ENCODE peak calls at places on chromosome 11, in eight cellular contexts. V is CD4-positive, CD25-positive, alpha-beta regulatory T cell; N is upper lobe of right lung; X is neural progenitor cell; A is CD8-positive, alpha-beta T cell; L is GM23338; B is HAP-1; Z is kidney. Q is an unnamed sample. For H3K4me1 and H3K36me3, the result is how much of the 10 kb centered on the place peaks cover.

GRCh38 chr11:43923327-43924111 is 18.9 kb upstream of the C11orf96 start:
- DNase-seq in V (no peak), N (no peak), X (peak), A (no peak), L (no peak), B (peak), Z (peak), Q (no peak)

GRCh38 chr11:1546536-1547466 is 25.3 kb downstream of the DUSP8 start:
- DNase-seq in V (peak), N (peak), X (peak), A (no peak), L (peak), B (peak), Z (peak), Q (peak)

GRCh38 chr11:130209128-130209932 is 49.7 kb downstream of the ST14 start:
- DNase-seq in V (no peak), N (peak), X (no peak), A (no peak), L (no peak), B (no peak), Z (peak), Q (no peak)

GRCh38 chr11:100686476-100686875 is 612 bp upstream of the ARHGAP42 start:
- DNase-seq in V (no peak), N (no peak), X (peak), A (no peak), L (peak), B (no peak), Z (no peak), Q (no peak)

GRCh38 chr11:48107188-48107704 is 109.4 kb upstream of the OR4B1 start:
- DNase-seq in V (no peak), N (no peak), X (no peak), A (no peak), L (no peak), B (no peak), Z (no peak), Q (no peak)

GRCh38 chr11:96306933-96307747 is 35.9 kb downstream of the MAML2 start:
- DNase-seq in V (no peak), N (no peak), X (peak), A (no peak), L (peak), B (peak), Z (peak), Q (peak)

GRCh38 chr11:35662649-35663407 is at the start of gene TRIM44:
- DNase-seq in V (peak), N (peak), X (peak), A (peak), L (peak), B (peak), Z (peak), Q (peak)

GRCh38 chr11:58498464-58498863 is 9.4 kb downstream of the OR5B21 start:
- DNase-seq in V (no peak), N (no peak), X (no peak), A (no peak), L (no peak), B (no peak), Z (no peak), Q (no peak)

GRCh38 chr11:103594283-103594682 is 442.2 kb upstream of the DDI1 start:
- DNase-seq in V (no peak), N (no peak), X (no peak), A (no peak), L (no peak), B (no peak), Z (no peak), Q (no peak)

GRCh38 chr11:1916986-1917522 is 2.4 kb upstream of the TNNT3 start:
- DNase-seq in V (no peak), N (peak), X (no peak), A (no peak), L (no peak), B (no peak), Z (no peak), Q (no peak)

GRCh38 chr11:111743700-111744099 is 22.5 kb downstream of the PPP2R1B start:
- DNase-seq in V (no peak), N (no peak), X (no peak), A (no peak), L (no peak), B (no peak), Z (no peak), Q (no peak)

GRCh38 chr11:12318791-12319733 is 58.3 kb upstream of the PARVA start:
- DNase-seq in V (no peak), N (no peak), X (no peak), A (no peak), L (peak), B (peak), Z (no peak), Q (no peak)

GRCh38 chr11:44634401-44635281 is 69.2 kb downstream of the CD82 start:
- DNase-seq in V (no peak), N (peak), X (peak), A (no peak), L (peak), B (peak), Z (peak), Q (no peak)

GRCh38 chr11:112734207-112734606 is 227.0 kb upstream of the NCAM1 start:
- DNase-seq in V (no peak), N (no peak), X (peak), A (no peak), L (peak), B (peak), Z (no peak), Q (no peak)

GRCh38 chr11:10762185-10762584 is 11.1 kb downstream of the CTR9 start:
- DNase-seq in V (no peak), N (no peak), X (no peak), A (no peak), L (no peak), B (no peak), Z (no peak), Q (no peak)

GRCh38 chr11:110857885-110858555 is 145.8 kb upstream of the ARHGAP20 start:
- DNase-seq in V (no peak), N (no peak), X (no peak), A (no peak), L (no peak), B (no peak), Z (no peak), Q (no peak)

GRCh38 chr11:8168485-8169257 is at the start of gene RIC3:
- DNase-seq in V (peak), N (peak), X (peak), A (peak), L (peak), B (no peak), Z (peak), Q (peak)

GRCh38 chr11:68040121-68040956 is 1.5 kb downstream of the TCIRG1 start:
- DNase-seq in V (peak), N (peak), X (peak), A (no peak), L (peak), B (peak), Z (peak), Q (peak)

GRCh38 chr11:94740083-94740974 is 27.8 kb upstream of the AMOTL1 start:
- DNase-seq in V (no peak), N (peak), X (peak), A (no peak), L (peak), B (peak), Z (peak), Q (no peak)

GRCh38 chr11:33775064-33775807 is 916 bp upstream of the FBXO3 start:
- DNase-seq in V (peak), N (no peak), X (no peak), A (no peak), L (no peak), B (no peak), Z (no peak), Q (no peak)
- H3K4me3 ChIP-seq in V (peak), N (peak), X (peak), A (peak), L (peak), B (peak), Z (peak), Q (peak)

DNA sequence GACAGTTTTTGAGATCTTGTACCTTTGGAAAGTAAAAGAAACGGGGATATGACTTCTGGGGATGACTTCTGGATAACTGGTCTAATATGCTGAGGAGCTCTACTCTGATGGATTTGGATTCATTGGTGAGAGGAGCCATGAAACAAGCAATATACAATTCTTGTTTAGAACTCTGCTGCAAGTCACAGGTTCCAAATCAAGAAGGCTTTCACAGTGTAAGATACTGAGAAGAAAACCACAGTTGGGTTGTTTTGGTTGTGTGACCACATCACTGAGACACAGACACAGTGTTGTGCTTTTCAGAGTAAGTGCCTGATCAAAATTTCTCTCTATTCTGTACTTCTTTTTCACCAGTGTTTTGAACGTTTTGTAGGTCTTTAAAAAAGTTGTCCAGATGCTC is 13.1 kb upstream of the UCP2 start:
- DNase-seq in V (peak), N (no peak), X (no peak), A (no peak), L (no peak), B (no peak), Z (no peak), Q (peak)
- H3K4me1 ChIP-seq in V (half or more), N (under half), X (under half), A (half or more), L (under half), B (under half), Z (under half), Q (under half)

GRCh38 chr11:93720522-93720921 is 20.8 kb downstream of the TAF1D start:
- DNase-seq in V (no peak), N (no peak), X (no peak), A (no peak), L (no peak), B (no peak), Z (no peak), Q (no peak)

GRCh38 chr11:93728792-93729128 is 12.5 kb downstream of the TAF1D start:
- DNase-seq in V (no peak), N (no peak), X (no peak), A (no peak), L (no peak), B (no peak), Z (no peak), Q (no peak)

GRCh38 chr11:93719310-93719709 is 22.0 kb downstream of the TAF1D start:
- DNase-seq in V (no peak), N (no peak), X (no peak), A (no peak), L (no peak), B (no peak), Z (no peak), Q (no peak)

GRCh38 chr11:93727985-93728791 is 13.1 kb downstream of the TAF1D start:
- DNase-seq in V (no peak), N (no peak), X (no peak), A (no peak), L (no peak), B (no peak), Z (no peak), Q (no peak)

DNA sequence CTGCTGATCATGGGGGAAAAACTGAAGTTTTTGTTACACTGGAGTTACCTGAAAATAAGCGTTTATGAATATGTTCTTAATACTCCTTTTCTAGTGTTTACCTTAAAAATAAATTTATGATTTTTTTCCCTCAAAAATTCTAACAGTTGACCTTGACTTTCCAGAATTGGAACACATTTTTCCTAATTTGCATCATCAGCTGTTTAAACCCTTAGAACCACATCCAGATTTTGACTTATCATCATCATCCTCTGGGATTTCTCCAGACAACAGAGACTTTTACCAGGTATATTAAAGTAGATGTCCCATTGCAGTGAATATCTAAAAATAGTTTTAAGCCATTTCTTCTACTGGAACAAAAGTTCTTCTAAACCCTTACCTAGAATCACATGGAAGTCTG is 17.2 kb downstream of the TAF1D start:
- DNase-seq in V (no peak), N (no peak), X (no peak), A (no peak), L (no peak), B (no peak), Z (no peak), Q (no peak)
- H3K36me3 ChIP-seq in V (half or more), N (half or more), X (under half), A (under half), L (under half), B (half or more), Z (under half), Q (under half)

GRCh38 chr11:86692746-86693145 is 20.3 kb upstream of the ME3 start:
- DNase-seq in V (no peak), N (no peak), X (no peak), A (no peak), L (no peak), B (no peak), Z (no peak), Q (no peak)
- H3K4me3 ChIP-seq in V (no peak), N (no peak), X (no peak), A (no peak), L (no peak), B (no peak), Z (no peak), Q (no peak)

DNA sequence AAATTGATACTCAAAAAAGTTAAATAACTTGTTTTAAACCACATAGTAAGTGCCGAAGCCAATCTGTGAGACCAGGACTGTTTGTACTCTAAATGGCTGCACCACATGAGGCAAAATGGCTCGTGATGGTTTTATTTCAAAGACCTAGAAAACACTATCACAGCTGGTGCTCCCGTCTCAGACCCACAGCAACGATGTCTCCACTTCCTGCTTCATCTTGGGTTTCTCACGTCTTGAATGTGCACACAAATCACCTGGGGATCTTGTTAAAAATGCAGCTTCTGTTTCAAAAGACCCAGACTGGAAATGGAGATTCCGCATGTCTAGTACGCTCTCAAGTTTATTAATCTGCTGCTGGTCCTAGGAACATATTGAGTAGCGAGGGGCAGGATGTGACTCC is 1.2 kb downstream of the CD3E start:
- DNase-seq in V (peak), N (no peak), X (no peak), A (peak), L (no peak), B (no peak), Z (no peak), Q (peak)
- H3K4me1 ChIP-seq in V (half or more), N (under half), X (under half), A (half or more), L (under half), B (under half), Z (under half), Q (under half)

GRCh38 chr11:125649465-125650166 is 24.7 kb downstream of the CHEK1 start:
- DNase-seq in V (peak), N (no peak), X (no peak), A (no peak), L (no peak), B (no peak), Z (no peak), Q (peak)

DNA sequence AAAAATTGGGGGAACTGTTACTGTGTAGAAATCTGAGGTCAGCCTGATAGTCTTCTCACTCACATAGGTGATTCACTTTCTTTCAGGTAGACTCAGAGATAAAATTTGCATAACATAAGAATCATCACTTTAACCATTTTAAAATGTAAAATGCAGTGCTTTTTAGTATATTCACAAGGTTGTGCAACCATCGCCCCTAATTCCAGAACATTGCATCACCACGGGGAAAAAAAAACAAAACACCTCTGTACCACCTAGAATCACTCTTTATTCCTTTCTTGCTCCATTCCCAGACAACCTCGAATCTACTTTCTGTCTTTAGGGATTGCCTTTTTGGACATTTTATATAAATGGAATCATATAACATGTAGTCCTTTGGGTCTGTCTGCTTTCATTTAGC is 20.9 kb downstream of the CHEK1 start:
- DNase-seq in V (no peak), N (no peak), X (no peak), A (no peak), L (no peak), B (no peak), Z (no peak), Q (no peak)
- H3K36me3 ChIP-seq in V (under half), N (under half), X (under half), A (under half), L (half or more), B (half or more), Z (under half), Q (under half)

DNA sequence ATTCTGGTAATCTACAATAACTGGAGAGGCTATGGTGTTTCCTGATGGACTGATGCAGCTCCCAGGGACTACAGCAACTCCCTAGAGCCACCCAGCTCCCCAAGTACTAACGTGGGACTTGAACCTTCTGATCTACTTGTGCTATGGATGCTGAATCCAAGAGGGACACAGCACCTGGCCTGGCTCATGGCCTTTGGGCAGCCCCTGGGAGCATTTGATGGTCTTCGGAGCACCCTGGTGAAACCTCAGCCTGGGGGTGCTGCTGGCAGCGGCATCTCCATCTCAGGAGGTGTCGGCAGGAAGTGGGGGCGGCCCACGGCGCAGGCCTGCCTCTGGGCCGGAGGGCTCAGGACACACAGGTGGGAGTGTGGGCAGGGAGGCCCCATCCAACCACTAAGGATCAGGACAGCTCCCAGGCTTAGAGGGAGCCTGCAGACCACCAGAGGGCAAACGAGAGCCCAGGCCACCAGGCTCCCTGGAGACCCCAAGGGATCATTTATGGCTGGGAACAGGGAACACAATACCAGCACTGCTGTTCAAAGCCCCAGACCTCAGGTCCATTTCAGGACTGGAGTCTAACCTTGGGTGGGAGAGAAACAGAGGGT is 8.7 kb downstream of the EHD1 start:
- DNase-seq in V (no peak), N (no peak), X (peak), A (no peak), L (no peak), B (peak), Z (no peak), Q (no peak)
- H3K4me3 ChIP-seq in V (peak), N (peak), X (no peak), A (peak), L (no peak), B (no peak), Z (no peak), Q (peak)